ENCODE peak calls at places on chromosomes 3 and 15, in five cellular contexts. C, N, Z, T and M are unnamed samples.

GRCh38 chr3:58434990-58435389 is 1.4 kb upstream of the PDHB start:
- DNase-seq in C (peak), N (no peak), Z (no peak), T (no peak), M (no peak)

GRCh38 chr15:66922608-66923007 is 142.8 kb upstream of the SMAD3 start:
- DNase-seq in N (no peak), C (no peak), T (no peak), Z (no peak), M (no peak)

GRCh38 chr3:52153389-52154096 is 680 bp downstream of the POC1A start:
- DNase-seq in C (no peak), N (no peak), T (no peak), Z (no peak), M (no peak)

GRCh38 chr3:158801200-158801599 is 654 bp upstream of the MFSD1 start:
- DNase-seq in C (no peak), N (no peak), Z (no peak), T (no peak), M (no peak)

GRCh38 chr3:40073310-40074007 is 236.0 kb upstream of the EIF1B start:
- DNase-seq in T (no peak), N (no peak), C (no peak), Z (no peak), M (no peak)

GRCh38 chr3:113897373-113897777 is 50.4 kb upstream of the ZDHHC23 start:
- DNase-seq in T (no peak), N (no peak), Z (no peak), C (no peak), M (no peak)

GRCh38 chr15:73787621-73788020 is 34.5 kb upstream of the INSYN1 start:
- DNase-seq in Z (no peak), N (no peak), T (no peak), C (no peak), M (no peak)

GRCh38 chr3:71896751-71897150 is 111.8 kb upstream of the PROK2 start:
- DNase-seq in T (no peak), N (no peak), Z (no peak), C (no peak), M (no peak)

GRCh38 chr3:25497096-25497495 is 69.0 kb downstream of the RARB start:
- DNase-seq in N (no peak), C (no peak), T (no peak), Z (no peak), M (no peak)

GRCh38 chr15:95227235-95227634 is 995.9 kb downstream of the MCTP2 start:
- DNase-seq in T (no peak), Z (no peak), N (no peak), C (no peak), M (no peak)

GRCh38 chr15:88897456-88898194 is 2.3 kb upstream of the HAPLN3 start:
- DNase-seq in N (peak), C (no peak), Z (peak), T (peak), M (peak)

GRCh38 chr3:37997791-37998370 is 7.3 kb downstream of the VILL start:
- DNase-seq in N (peak), T (no peak), C (no peak), Z (no peak), M (peak)

GRCh38 chr3:56302417-56302816 is 165.8 kb downstream of the ERC2 start:
- DNase-seq in C (no peak), N (no peak), Z (no peak), T (no peak), M (no peak)

GRCh38 chr3:36546196-36546595 is 165.9 kb downstream of the STAC start:
- DNase-seq in N (no peak), Z (no peak), T (no peak), C (no peak), M (no peak)